ENCODE peak calls at places on chromosomes 11 and 22, in six cellular contexts. W is IMR-90; N is psoas muscle; S is effector memory CD4-positive, alpha-beta T cell; P is pancreas; I is uterus. J is an unnamed sample.

GRCh38 chr11:35796542-35796941 is 134.0 kb downstream of the TRIM44 start:
- DNase-seq in W (peak; percentile 49), N (no peak), S (no peak), P (no peak), I (no peak), J (no peak)

GRCh38 chr11:122322369-122322768 is 206.4 kb upstream of the BLID start:
- DNase-seq in W (peak; percentile 74), N (no peak), S (no peak), P (no peak), I (peak; percentile 22), J (no peak)

GRCh38 chr22:37818397-37819099 is 4.6 kb upstream of the GALR3 start:
- DNase-seq in W (peak; percentile 35), N (peak; percentile 77), S (peak; percentile 25), P (peak; percentile 64), I (no peak), J (no peak)

GRCh38 chr22:46653596-46653995 is 33.4 kb downstream of the GRAMD4 start:
- DNase-seq in W (no peak), N (no peak), S (no peak), P (no peak), I (no peak), J (no peak)

GRCh38 chr11:74057251-74058151 is 48.6 kb upstream of the UCP3 start:
- DNase-seq in W (peak; percentile 88), N (no peak), S (no peak), P (no peak), I (no peak), J (no peak)

GRCh38 chr11:64000026-64000739 is 13.9 kb downstream of the OTUB1 start:
- DNase-seq in W (peak; percentile 59), N (peak; percentile 86), S (peak; percentile 57), P (peak; percentile 65), I (peak; percentile 74), J (no peak)

GRCh38 chr11:121460941-121461514 is 8.3 kb upstream of the SORL1-AS1 start:
- DNase-seq in W (no peak), N (no peak), S (no peak), P (no peak), I (no peak), J (no peak)

GRCh38 chr11:130413383-130414106 is 14.9 kb downstream of the ADAMTS8 start:
- DNase-seq in W (peak; percentile 95), N (peak; percentile 38), S (no peak), P (no peak), I (no peak), J (no peak)

GRCh38 chr22:50581950-50582561 is 593 bp downstream of the CHKB start:
- DNase-seq in W (no peak), N (no peak), S (no peak), P (no peak), I (no peak), J (no peak)

GRCh38 chr22:38312261-38312800 is 4.9 kb downstream of the CSNK1E start:
- DNase-seq in W (peak; percentile 42), N (no peak), S (no peak), P (no peak), I (no peak), J (no peak)

GRCh38 chr11:8631395-8632110 is 37.5 kb upstream of the STK33 start:
- DNase-seq in W (peak; percentile 93), N (no peak), S (no peak), P (no peak), I (no peak), J (no peak)

GRCh38 chr11:69915501-69916250 is 96.5 kb upstream of the FGF3 start:
- DNase-seq in W (peak; percentile 76), N (peak; percentile 90), S (no peak), P (peak; percentile 84), I (peak; percentile 82), J (peak; percentile 93)

GRCh38 chr22:42717197-42717967 is 3.3 kb downstream of the A4GALT start:
- DNase-seq in W (no peak), N (no peak), S (no peak), P (no peak), I (peak; percentile 72), J (peak; percentile 35)

GRCh38 chr11:26948881-26949280 is 45.0 kb upstream of the FIBIN start:
- DNase-seq in W (peak; percentile 28), N (no peak), S (no peak), P (no peak), I (no peak), J (no peak)

GRCh38 chr11:121246021-121246768 is 46.4 kb upstream of the SC5D start:
- DNase-seq in W (no peak), N (no peak), S (no peak), P (no peak), I (no peak), J (no peak)

GRCh38 chr11:69832561-69833413 is 13.6 kb upstream of the FGF3 start:
- DNase-seq in W (no peak), N (peak; percentile 8), S (no peak), P (no peak), I (no peak), J (peak; percentile 35)

GRCh38 chr22:43845981-43846380 is 16.3 kb downstream of the SULT4A1 start:
- DNase-seq in W (no peak), N (peak; percentile 21), S (no peak), P (no peak), I (no peak), J (no peak)

GRCh38 chr11:68610452-68611116 is 73.8 kb upstream of the GAL start:
- DNase-seq in W (peak; percentile 5), N (no peak), S (no peak), P (no peak), I (no peak), J (no peak)

GRCh38 chr11:103958475-103959215 is 77.8 kb upstream of the DDI1 start:
- DNase-seq in W (peak; percentile 48), N (no peak), S (no peak), P (no peak), I (no peak), J (no peak)

GRCh38 chr11:66498508-66498907 is 11.9 kb upstream of the BBS1 start:
- DNase-seq in W (no peak), N (no peak), S (no peak), P (no peak), I (no peak), J (no peak)

GRCh38 chr11:58606930-58607714 is 15.3 kb upstream of the CNTF start:
- DNase-seq in W (no peak), N (no peak), S (no peak), P (no peak), I (no peak), J (no peak)

GRCh38 chr11:79087238-79087956 is 353.4 kb downstream of the TENM4 start:
- DNase-seq in W (peak; percentile 62), N (no peak), S (no peak), P (peak; percentile 35), I (no peak), J (peak; percentile 72)

GRCh38 chr11:64331569-64332371 is 8.2 kb upstream of the CCDC88B start:
- DNase-seq in W (peak; percentile 87), N (peak; percentile 88), S (peak; percentile 49), P (peak; percentile 87), I (no peak), J (peak; percentile 55)

GRCh38 chr11:27699242-27699925 is 871 bp downstream of the BDNF start:
- DNase-seq in W (peak; percentile 55), N (no peak), S (no peak), P (no peak), I (no peak), J (no peak)

GRCh38 chr11:131491503-131491902 is 121.1 kb downstream of the NTM start:
- DNase-seq in W (peak; percentile 30), N (no peak), S (no peak), P (no peak), I (no peak), J (no peak)

GRCh38 chr11:18623707-18624106 is 10.4 kb downstream of the SPTY2D1 start:
- DNase-seq in W (no peak), N (no peak), S (no peak), P (no peak), I (no peak), J (no peak)

GRCh38 chr22:17903564-17904295 is 120.6 kb downstream of the MICAL3 start:
- DNase-seq in W (no peak), N (no peak), S (no peak), P (peak; percentile 49), I (no peak), J (no peak)

DNA sequence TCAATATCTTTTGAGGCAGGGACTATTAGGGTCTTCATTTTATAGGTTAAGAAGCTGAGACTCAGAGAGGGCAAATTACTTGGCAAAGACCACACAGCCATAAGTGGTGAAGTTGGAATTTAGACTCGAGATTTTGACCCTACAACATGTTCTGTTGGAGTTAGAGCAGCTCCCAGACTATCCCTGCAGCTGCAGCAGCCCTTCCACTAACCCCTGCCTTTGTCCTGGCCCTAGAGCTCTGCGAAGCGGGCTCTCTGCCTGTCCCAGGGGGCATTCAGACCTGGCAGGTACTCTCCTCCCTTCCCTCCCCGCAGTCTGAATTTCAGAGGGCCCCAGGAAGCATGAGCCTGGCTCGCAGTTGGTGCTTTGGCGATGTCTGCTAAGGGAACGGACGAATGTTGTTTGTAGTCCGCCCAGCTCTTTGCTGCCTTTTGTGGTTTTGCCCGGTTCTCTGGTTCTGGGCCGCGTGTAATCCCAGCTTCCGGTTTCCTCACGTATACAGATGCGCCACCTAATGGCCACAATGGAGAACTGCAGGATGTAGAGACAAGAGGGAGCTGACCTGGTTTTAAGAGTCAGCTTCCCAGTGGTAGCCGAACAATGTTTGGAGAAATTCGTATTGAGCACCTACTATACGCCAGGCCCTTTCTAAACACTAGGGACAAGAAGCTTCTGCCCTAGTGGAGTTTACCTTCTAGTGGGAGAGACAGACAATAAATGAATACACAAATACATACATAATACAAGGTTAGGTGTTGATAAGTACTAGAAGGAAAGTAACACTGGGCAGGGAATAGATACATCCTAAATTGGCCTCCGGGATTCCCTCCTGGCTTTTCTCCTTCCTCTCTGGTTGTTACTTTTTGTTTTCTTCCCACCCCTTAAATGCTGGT is 125.2 kb downstream of the ST3GAL4 start:
- DNase-seq in W (peak; percentile 88), N (peak; percentile 86), S (peak; percentile 45), P (peak; percentile 83), I (peak; percentile 79), J (peak; percentile 86)
- H3K4me3 ChIP-seq in W (no peak overlapping the region), N (peak overlapping the region; percentile 31), S (peak overlapping the region; percentile 20), P (no peak overlapping the region), I (no peak overlapping the region), J (no peak overlapping the region)

GRCh38 chr22:28414017-28414416 is 265.6 kb downstream of the TTC28 start:
- DNase-seq in W (peak; percentile 41), N (no peak), S (no peak), P (no peak), I (no peak), J (no peak)
- H3K4me1 ChIP-seq in W (peaks cover 8% of the 10 kb centered on the region), N (peaks cover 25% of the 10 kb centered on the region), S (no peaks in the 10 kb centered on the region), P (peaks cover 4% of the 10 kb centered on the region), I (no peaks in the 10 kb centered on the region), J (peaks cover 5% of the 10 kb centered on the region)

GRCh38 chr11:77081976-77082836 is 15.4 kb downstream of the CAPN5 start:
- DNase-seq in W (no peak), N (peak; percentile 23), S (no peak), P (no peak), I (peak; percentile 10), J (peak; percentile 34)

GRCh38 chr11:77079666-77080065 is 12.9 kb downstream of the CAPN5 start:
- DNase-seq in W (no peak), N (no peak), S (no peak), P (no peak), I (no peak), J (no peak)

GRCh38 chr11:77082838-77083552 is 16.2 kb downstream of the CAPN5 start:
- DNase-seq in W (peak; percentile 38), N (peak; percentile 78), S (no peak), P (no peak), I (peak; percentile 47), J (peak; percentile 26)

GRCh38 chr11:77081381-77081851 is 14.6 kb downstream of the CAPN5 start:
- DNase-seq in W (no peak), N (peak; percentile 39), S (no peak), P (no peak), I (peak; percentile 7), J (peak; percentile 34)

GRCh38 chr11:77080643-77081210 is 14.0 kb downstream of the CAPN5 start:
- DNase-seq in W (peak; percentile 51), N (no peak), S (no peak), P (no peak), I (peak; percentile 9), J (no peak)
- H3K4me3 ChIP-seq in W (no peak overlapping the region), N (no peak overlapping the region), S (no peak overlapping the region), P (no peak overlapping the region), I (no peak overlapping the region), J (no peak overlapping the region)

GRCh38 chr11:10899542-10899830 is 41.6 kb upstream of the ZBED5 start:
- DNase-seq in W (no peak), N (peak; percentile 69), S (no peak), P (no peak), I (peak; percentile 73), J (no peak)
- H3K4me1 ChIP-seq in W (peaks cover 29% of the 10 kb centered on the region), N (peaks cover 36% of the 10 kb centered on the region), S (no peaks in the 10 kb centered on the region), P (peaks cover 8% of the 10 kb centered on the region), I (peaks cover 18% of the 10 kb centered on the region), J (peaks cover 37% of the 10 kb centered on the region)